ENCODE peak calls at places on chromosomes 2 and 18, in five cellular contexts. I is H1, F is fibroblast of lung, G is neuronal stem cell, H is kidney. J is an unnamed sample.

GRCh38 chr2:242088471-242089212 is 219.1 kb downstream of the RTP5 start:
- DNase-seq in H (peak; percentile 98), I (peak; percentile 93), G (peak; percentile 67), F (peak; percentile 76), J (peak; percentile 96)

GRCh38 chr18:32881009-32881408 is 108.2 kb upstream of the KLHL14 start:
- DNase-seq in F (no peak), I (no peak), G (no peak), H (no peak), J (no peak)

GRCh38 chr18:50060822-50061221 is 134.1 kb downstream of the MYO5B start:
- DNase-seq in G (no peak), I (no peak), H (no peak), F (no peak), J (no peak)

GRCh38 chr2:11417946-11418585 is 47.9 kb downstream of the E2F6 start:
- DNase-seq in H (no peak), G (no peak), F (no peak), I (no peak), J (peak; percentile 62)

GRCh38 chr18:63979409-63979908 is 9.6 kb downstream of the SERPINB8 start:
- DNase-seq in F (peak; percentile 69), I (peak; percentile 61), H (no peak), G (peak; percentile 61), J (peak; percentile 62)

GRCh38 chr2:141791521-141791920 is 339.3 kb downstream of the LRP1B start:
- DNase-seq in G (no peak), H (no peak), F (no peak), I (no peak), J (no peak)

GRCh38 chr2:184793196-184793595 is 194.9 kb downstream of the ZNF804A start:
- DNase-seq in I (no peak), F (peak; percentile 56), H (no peak), G (no peak), J (no peak)

GRCh38 chr2:111676423-111676822 is 207.6 kb downstream of the ANAPC1 start:
- DNase-seq in H (no peak), F (peak; percentile 34), I (no peak), G (no peak), J (no peak)

GRCh38 chr2:9392895-9393757 is 30.2 kb downstream of the ITGB1BP1 start:
- DNase-seq in G (no peak), H (peak; percentile 88), I (no peak), F (no peak), J (no peak)

GRCh38 chr2:56229397-56230060 is 45.7 kb downstream of the CCDC85A start:
- DNase-seq in I (no peak), F (no peak), H (no peak), G (no peak), J (no peak)

GRCh38 chr2:43131051-43131889 is 95.1 kb downstream of the ZFP36L2 start:
- DNase-seq in G (no peak), I (no peak), H (peak; percentile 93), F (peak; percentile 95), J (peak; percentile 85)

GRCh38 chr18:394276-394996 is 106.1 kb downstream of the COLEC12 start:
- DNase-seq in H (no peak), G (no peak), F (no peak), I (no peak), J (no peak)

DNA sequence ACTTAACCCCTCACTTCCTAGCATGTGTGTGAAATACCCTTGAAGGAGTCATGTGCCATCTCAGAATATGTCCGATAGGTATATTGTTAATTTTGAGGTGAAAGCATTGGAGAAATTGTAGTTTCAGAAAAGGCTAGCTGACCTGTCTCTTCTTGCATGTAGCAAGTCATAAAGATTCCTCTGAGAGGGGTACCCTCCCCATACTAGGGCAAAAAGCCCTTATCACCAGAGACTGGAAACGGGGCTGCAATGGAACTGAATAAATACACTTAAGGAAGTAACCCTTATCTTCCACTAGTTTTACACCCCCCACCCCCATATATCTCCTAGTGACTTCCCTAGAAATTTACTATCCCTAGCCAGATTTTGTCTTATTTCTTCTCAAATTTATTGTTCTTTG is 1.8 kb upstream of the SF3B6 start:
- DNase-seq in F (no peak), I (no peak), G (no peak), H (no peak), J (no peak)
- H3K9ac ChIP-seq in F (no peak overlapping the region), I (peak overlapping the region; percentile 73), G (no peak overlapping the region), H (peak overlapping the region; percentile 87), J (peak overlapping the region; percentile 93)

DNA sequence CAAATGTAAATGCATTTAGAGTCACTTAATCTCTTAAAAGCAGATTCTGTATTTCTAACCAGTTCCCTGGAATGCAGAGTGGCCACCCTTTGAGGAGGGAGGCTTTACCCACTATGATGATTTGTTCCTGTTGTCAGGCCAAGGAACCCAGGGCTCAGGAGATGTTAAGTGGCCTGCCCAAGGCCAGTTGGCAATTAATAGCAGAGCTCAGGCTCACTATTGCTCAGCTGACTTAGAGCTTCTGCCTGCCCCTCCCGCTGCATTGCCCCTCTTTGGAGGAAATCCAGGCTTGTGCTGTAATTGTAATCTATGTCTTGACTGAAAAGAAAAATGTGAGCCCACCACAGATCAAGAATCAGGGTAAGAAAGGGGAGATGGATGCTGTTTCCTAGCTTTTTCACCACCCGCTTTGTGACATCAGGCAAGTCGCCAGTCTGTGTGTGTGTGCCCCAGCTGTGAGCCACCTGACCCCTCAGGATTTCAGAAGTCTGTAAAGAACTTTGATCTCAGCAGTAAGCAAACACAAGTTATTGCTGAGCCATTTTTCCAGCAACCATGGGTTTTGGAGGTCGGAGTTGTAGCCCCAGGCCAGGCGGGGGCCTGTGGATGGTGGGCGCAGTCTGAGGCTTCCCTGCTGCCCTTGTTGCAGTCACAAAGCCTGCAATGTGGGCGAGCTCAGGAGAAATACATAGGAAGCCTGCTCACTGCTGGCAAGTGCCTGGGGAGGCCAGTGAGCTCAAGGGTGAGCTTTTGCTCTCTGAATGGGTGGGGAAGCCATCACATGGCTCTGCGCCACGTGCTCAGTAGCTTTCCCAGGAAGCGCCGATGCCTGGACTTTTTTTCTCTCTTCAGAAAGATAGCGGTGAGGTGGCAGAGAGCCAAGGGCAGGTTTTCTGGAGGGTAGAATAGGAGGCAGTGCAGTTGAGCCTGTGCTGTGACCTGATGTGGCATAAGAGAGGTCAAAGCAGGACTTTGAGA is 6.0 kb downstream of the CABLES1 start:
- DNase-seq in F (no peak), H (peak; percentile 84), I (no peak), G (no peak), J (peak; percentile 84)
- H3K27ac ChIP-seq in F (no peak overlapping the region), H (peak overlapping the region; percentile 81), I (no peak overlapping the region), G (no peak overlapping the region), J (peak overlapping the region; percentile 53)

DNA sequence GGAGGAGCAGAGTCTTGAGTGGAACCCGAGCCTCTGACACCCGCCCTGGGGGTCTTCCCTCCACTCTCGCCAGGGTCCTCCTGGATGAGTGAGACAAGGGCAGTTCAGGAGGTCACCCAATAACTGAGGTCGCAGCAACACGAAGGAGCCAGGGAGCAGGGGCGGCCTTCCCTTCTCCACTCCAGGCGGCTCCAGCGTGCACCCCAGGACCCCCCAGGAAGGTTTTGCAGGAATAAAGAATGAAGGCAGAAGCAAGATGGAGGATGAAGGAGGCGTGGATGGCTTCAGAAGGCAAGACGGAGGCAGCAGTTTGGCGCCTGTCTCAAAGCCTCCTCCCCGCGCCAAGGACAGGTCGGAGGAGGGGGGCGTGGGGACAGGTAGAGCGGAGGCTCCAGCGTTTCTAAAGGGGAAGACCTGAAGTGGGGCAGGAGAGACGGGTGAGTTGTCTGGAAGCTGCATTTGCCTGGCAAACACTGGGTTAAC is 579 bp upstream of the ITM2C start:
- DNase-seq in H (no peak), G (no peak), I (no peak), F (no peak), J (no peak)
- H3K9ac ChIP-seq in H (no peak overlapping the region), G (peak overlapping the region; percentile 85), I (peak overlapping the region; percentile 49), F (no peak overlapping the region), J (no peak overlapping the region)

GRCh38 chr2:49278141-49278540 is 123.8 kb upstream of the FSHR start:
- DNase-seq in H (no peak), F (no peak), I (no peak), G (no peak), J (no peak)
- H3K27ac ChIP-seq in H (no peak overlapping the region), F (no peak overlapping the region), I (no peak overlapping the region), G (no peak overlapping the region), J (no peak overlapping the region)

GRCh38 chr2:236887519-236887918 is 198.2 kb upstream of the COPS8 start:
- DNase-seq in I (peak; percentile 36), H (no peak), F (peak; percentile 70), G (no peak), J (no peak)
- H3K9ac ChIP-seq in I (no peak overlapping the region), H (no peak overlapping the region), F (peak overlapping the region; percentile 58), G (no peak overlapping the region), J (no peak overlapping the region)

J was measured in colonic mucosa.